ENCODE peak calls at places on chromosomes 2 and 18, in seven cellular contexts. Z is epithelial cell of esophagus, K is fibroblast of mammary gland, J is AG10803, G is kidney epithelial cell, H is lower lobe of right lung, S is sigmoid colon. M is an unnamed sample.

GRCh38 chr18:49016648-49017539 is 66.1 kb upstream of the SMAD7 start:
- DNase-seq in J (peak), K (peak), S (peak), G (peak), H (peak), Z (peak), M (no peak)

GRCh38 chr18:21218862-21219261 is 23.2 kb upstream of the GREB1L start:
- DNase-seq in Z (no peak), G (no peak), K (no peak), S (no peak), H (no peak), J (no peak), M (no peak)

GRCh38 chr2:164126960-164127359 is 391.2 kb upstream of the FIGN start:
- DNase-seq in H (no peak), K (no peak), S (no peak), Z (peak), J (peak), G (no peak), M (no peak)

GRCh38 chr2:230968921-230969672 is 26.8 kb upstream of the SPATA3 start:
- DNase-seq in K (no peak), J (no peak), H (no peak), G (no peak), Z (no peak), S (peak), M (no peak)

GRCh38 chr2:101012706-101013181 is 10.7 kb downstream of the RPL31 start:
- DNase-seq in K (peak), H (no peak), J (peak), Z (peak), S (no peak), G (no peak), M (no peak)

GRCh38 chr18:40375811-40376210 is 1579.2 kb upstream of the PIK3C3 start:
- DNase-seq in J (peak), S (no peak), G (no peak), H (no peak), Z (no peak), K (no peak), M (no peak)

GRCh38 chr2:174797792-174798276 is 33.6 kb upstream of the CHRNA1 start:
- DNase-seq in Z (no peak), H (no peak), K (peak), S (no peak), J (peak), G (no peak), M (no peak)

GRCh38 chr2:113275556-113276215 is 3.0 kb downstream of the PAX8 start:
- DNase-seq in K (no peak), H (no peak), Z (no peak), G (no peak), S (no peak), J (no peak), M (no peak)

GRCh38 chr2:949894-950626 is 589 bp upstream of the SNTG2 start:
- DNase-seq in Z (no peak), K (no peak), H (no peak), G (no peak), S (no peak), J (no peak), M (no peak)

DNA sequence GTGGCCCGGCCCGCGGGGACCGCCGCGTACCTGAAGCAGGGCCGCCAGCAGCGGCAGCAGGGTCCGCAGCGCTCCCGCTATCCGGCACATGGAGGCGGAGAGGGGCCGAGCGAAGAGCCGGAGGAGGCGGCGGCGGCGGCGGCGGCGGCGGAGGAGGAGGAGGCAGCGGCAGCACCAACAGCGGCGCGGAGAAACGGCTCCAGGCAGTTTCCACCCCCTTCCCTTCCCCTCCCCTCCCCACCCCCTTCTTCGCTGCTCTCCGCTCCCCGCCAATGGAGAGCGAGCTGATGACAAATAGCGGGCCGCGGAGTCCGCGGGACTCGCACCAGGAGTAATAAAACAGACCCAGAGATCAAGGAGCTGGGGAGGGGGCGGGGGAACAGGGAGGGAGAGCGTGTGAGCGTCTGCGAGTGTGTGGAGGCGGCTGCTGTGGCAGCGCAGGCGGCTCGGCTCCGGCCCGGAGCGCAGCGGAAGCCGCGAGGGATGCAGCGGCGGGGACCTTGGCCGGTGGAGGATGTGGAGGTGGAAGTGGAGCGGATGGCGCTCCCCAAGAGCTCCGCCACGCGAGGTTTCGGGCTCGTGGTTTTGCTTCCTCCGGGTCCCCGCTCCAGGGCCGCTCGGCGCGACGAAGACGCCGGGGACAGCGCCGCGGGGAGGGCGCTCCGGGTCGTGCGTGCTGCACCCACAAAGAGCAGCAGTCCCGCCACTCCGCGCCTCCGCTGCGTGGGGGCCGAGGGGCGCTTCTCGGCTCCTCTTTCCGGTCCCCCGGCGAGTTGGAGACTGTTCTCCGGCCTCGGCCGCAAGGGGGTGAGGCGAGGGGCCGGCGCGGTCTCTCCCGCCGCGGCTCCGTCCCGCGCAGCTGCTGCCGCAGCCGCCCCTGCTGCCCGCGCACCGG is at the start of gene CDH2:
- DNase-seq in K (peak), J (peak), Z (peak), G (peak), S (peak), H (peak), M (peak)
- TF ChIP-seq CTCF in K (no peak), J (no peak), Z (no peak), G (no peak), S (no peak), H (no peak), M (no peak)

DNA sequence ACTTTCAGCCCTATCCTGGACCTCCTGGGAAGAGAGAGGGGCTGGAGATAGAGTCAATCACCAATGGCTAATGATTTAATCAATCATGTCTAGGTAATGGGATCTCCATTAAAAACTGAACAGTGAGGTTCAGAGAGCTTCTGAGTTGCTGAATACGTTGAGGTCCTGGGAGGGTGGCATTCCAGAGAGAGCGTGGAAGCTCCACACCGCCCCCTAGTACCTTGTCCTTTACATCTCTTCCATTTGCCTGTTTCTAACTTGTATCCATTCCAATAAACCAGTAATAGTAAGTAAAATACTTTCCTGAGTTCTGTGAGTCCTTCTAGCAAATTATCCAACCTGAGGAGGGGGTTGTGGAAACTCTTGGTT is 101.7 kb downstream of the B3GNT2 start:
- DNase-seq in J (no peak), H (no peak), G (no peak), Z (no peak), S (no peak), K (peak), M (no peak)
- TF ChIP-seq CTCF in J (peak), H (peak), G (peak), Z (no peak), S (no peak), K (peak), M (peak)

DNA sequence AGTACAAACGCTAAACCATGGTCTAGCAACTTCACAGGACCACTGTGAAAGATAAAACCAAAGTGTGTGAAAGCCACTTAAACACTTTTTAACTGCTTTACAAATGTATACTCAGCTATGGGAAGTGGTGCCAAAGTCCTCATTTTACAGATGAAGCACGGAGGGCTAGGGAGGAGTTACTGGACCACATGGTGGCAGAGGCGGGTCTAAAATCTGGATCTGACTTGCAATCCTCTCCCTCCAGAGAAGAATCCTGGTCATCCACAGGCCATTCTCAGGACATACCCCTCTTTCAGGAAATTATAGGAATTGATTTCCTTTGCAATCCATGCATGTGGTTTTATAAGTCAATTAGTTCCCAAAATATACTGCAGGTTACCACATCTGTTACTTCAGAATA is 84.6 kb upstream of the GYPC start:
- DNase-seq in S (no peak), H (no peak), K (no peak), G (no peak), Z (no peak), J (no peak), M (no peak)
- TF ChIP-seq CTCF in S (no peak), H (no peak), K (no peak), G (no peak), Z (no peak), J (no peak), M (no peak)

GRCh38 chr2:36597532-36598377 is at the start of gene FEZ2:
- DNase-seq in K (peak), Z (peak), S (peak), J (peak), H (peak), G (peak), M (peak)
- TF ChIP-seq CTCF in K (no peak), Z (no peak), S (no peak), J (no peak), H (no peak), G (no peak), M (no peak)

GRCh38 chr18:79986726-79987125 is 1.6 kb downstream of the TXNL4A start:
- DNase-seq in S (no peak), G (no peak), K (no peak), Z (no peak), H (no peak), J (no peak), M (no peak)

GRCh38 chr18:79987566-79987965 is 797 bp downstream of the TXNL4A start:
- DNase-seq in J (peak), H (no peak), K (peak), G (no peak), Z (peak), S (no peak), M (no peak)

GRCh38 chr18:79985172-79985571 is 3.2 kb downstream of the TXNL4A start:
- DNase-seq in K (no peak), S (no peak), Z (no peak), G (no peak), J (no peak), H (no peak), M (no peak)

GRCh38 chr18:79988925-79989361 is 580 bp upstream of the TXNL4A start:
- DNase-seq in K (peak), S (peak), H (peak), G (no peak), Z (peak), J (peak), M (no peak)

DNA sequence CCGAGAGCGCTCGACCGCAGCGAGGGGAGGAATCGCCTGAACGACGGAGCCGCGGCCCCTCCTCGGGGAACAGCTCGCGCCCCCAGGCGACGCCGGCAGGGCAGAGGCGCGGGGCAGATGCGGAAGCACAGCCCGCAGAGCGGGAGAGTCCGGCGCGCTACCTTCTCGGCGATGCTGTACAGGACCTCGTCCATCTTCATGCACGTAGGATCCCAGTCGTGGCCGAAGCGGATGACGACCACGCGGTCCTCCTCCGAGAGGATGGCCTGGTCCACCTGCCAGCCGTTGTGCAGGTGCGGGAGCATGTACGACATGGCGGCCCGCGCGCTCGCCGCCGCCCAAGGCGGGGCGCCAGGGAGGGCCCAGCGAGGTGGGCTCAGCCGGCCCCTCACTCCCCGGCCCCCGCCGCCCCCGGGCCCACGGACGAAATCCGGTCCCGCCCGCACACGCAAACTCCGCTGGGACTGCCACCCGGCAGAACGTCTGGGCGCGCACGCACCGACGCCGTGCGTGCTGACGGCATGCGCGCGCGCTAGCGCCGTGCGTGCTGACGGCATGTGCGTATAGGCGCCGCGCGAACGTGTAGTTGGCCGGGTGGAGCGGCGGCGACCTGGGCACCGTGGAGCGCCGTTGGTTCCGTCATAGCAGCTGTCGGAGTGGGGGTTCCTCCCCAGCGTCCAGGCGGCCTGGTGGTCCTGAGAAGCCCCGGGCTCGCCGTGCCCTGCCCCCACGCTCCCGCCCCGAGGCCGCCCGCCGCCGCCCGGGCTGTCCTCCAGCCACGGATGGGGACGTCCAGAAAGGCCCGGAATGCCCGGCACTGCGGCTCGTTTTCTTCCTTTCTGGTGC is at the start of gene TXNL4A:
- DNase-seq in H (peak), J (peak), K (peak), Z (peak), S (peak), G (no peak), M (peak)
- TF ChIP-seq CTCF in H (peak), J (peak), K (no peak), Z (no peak), S (no peak), G (peak), M (peak)

GRCh38 chr2:36371963-36372391 is 16.4 kb downstream of the CRIM1 start:
- DNase-seq in J (peak), Z (peak), S (no peak), G (peak), K (peak), H (no peak), M (no peak)
- TF ChIP-seq CTCF in J (no peak), Z (no peak), S (no peak), G (no peak), K (no peak), H (no peak), M (no peak)

GRCh38 chr18:54916507-54916906 is 42.8 kb downstream of the CCDC68 start:
- DNase-seq in Z (no peak), G (no peak), J (no peak), S (no peak), H (no peak), K (no peak), M (no peak)
- TF ChIP-seq CTCF in Z (no peak), G (no peak), J (no peak), S (no peak), H (no peak), K (no peak), M (no peak)

GRCh38 chr2:160838100-160838499 is 322.1 kb upstream of the TANK start:
- DNase-seq in J (no peak), S (no peak), Z (no peak), H (no peak), G (no peak), K (no peak), M (no peak)

GRCh38 chr2:160838691-160839090 is 321.5 kb upstream of the TANK start:
- DNase-seq in J (no peak), K (no peak), G (no peak), H (no peak), S (no peak), Z (no peak), M (no peak)

GRCh38 chr2:160835166-160835565 is 325.1 kb upstream of the TANK start:
- DNase-seq in G (no peak), Z (no peak), H (no peak), S (no peak), K (no peak), J (peak), M (no peak)

GRCh38 chr2:160836755-160837154 is 323.5 kb upstream of the TANK start:
- DNase-seq in G (peak), H (no peak), K (peak), S (no peak), Z (peak), J (peak), M (no peak)

GRCh38 chr2:160837416-160837815 is 322.8 kb upstream of the TANK start:
- DNase-seq in S (no peak), H (no peak), Z (no peak), J (peak), G (no peak), K (no peak), M (no peak)
- TF ChIP-seq CTCF in S (no peak), H (no peak), Z (no peak), J (no peak), G (no peak), K (no peak), M (no peak)

DNA sequence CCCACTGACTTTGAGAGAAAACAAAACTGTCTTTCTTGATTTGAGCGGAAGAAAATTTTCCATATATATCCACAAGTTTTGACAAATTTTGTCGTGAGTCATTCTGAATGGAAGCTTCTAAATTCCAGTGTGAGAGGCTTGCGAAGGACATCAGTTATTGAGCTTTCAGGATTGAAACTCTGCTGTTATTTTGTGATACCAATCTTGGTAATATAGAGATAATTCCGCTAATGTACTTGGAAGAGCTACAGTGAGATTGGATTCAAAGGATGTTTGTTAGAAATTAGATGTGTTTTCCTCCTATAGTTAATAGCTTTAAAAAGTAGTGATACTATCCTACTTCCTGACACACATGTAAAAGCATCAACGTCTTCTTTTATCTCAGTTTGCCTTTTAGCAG is 61.4 kb downstream of the RBM43 start:
- DNase-seq in K (no peak), J (no peak), S (no peak), Z (no peak), H (no peak), G (no peak), M (no peak)
- TF ChIP-seq CTCF in K (no peak), J (no peak), S (no peak), Z (no peak), H (no peak), G (no peak), M (no peak)

M was measured in D721Med.